ENCODE peak calls at places on chromosomes 3 and 15, in ten cellular contexts. One of them, this sample, is unnamed.

GRCh38 chr3:120274739-120275167 is 10.3 kb downstream of the GPR156 start:
- DNase-seq in A549: peak
- DNase-seq in HepG2: peak
- DNase-seq in transverse colon: no peak
- DNase-seq in stomach: peak
- DNase-seq in esophagus muscularis mucosa: no peak
- DNase-seq in GM12878: no peak
- DNase-seq in H1: no peak
- DNase-seq in upper lobe of left lung: peak
- DNase-seq in tibial nerve: no peak
- DNase-seq in this sample: peak

GRCh38 chr3:8625991-8626390 is 18.6 kb downstream of the SSUH2 start:
- DNase-seq in A549: no peak
- DNase-seq in HepG2: no peak
- DNase-seq in transverse colon: no peak
- DNase-seq in stomach: no peak
- DNase-seq in esophagus muscularis mucosa: no peak
- DNase-seq in GM12878: no peak
- DNase-seq in H1: no peak
- DNase-seq in upper lobe of left lung: no peak
- DNase-seq in tibial nerve: no peak
- DNase-seq in this sample: peak

GRCh38 chr3:74491874-74492273 is 122.6 kb downstream of the CNTN3 start:
- DNase-seq in A549: no peak
- DNase-seq in HepG2: no peak
- DNase-seq in transverse colon: no peak
- DNase-seq in stomach: no peak
- DNase-seq in esophagus muscularis mucosa: no peak
- DNase-seq in GM12878: no peak
- DNase-seq in H1: no peak
- DNase-seq in upper lobe of left lung: no peak
- DNase-seq in tibial nerve: no peak
- DNase-seq in this sample: no peak

GRCh38 chr15:97087337-97087736 is 756.8 kb downstream of the NR2F2 start:
- DNase-seq in A549: no peak
- DNase-seq in HepG2: no peak
- DNase-seq in transverse colon: no peak
- DNase-seq in stomach: no peak
- DNase-seq in esophagus muscularis mucosa: no peak
- DNase-seq in GM12878: no peak
- DNase-seq in H1: no peak
- DNase-seq in upper lobe of left lung: no peak
- DNase-seq in tibial nerve: no peak
- DNase-seq in this sample: no peak

GRCh38 chr15:81485806-81486205 is 111.8 kb upstream of the TMC3 start:
- DNase-seq in A549: no peak
- DNase-seq in HepG2: no peak
- DNase-seq in transverse colon: no peak
- DNase-seq in stomach: no peak
- DNase-seq in esophagus muscularis mucosa: no peak
- DNase-seq in GM12878: no peak
- DNase-seq in H1: no peak
- DNase-seq in upper lobe of left lung: no peak
- DNase-seq in tibial nerve: no peak
- DNase-seq in this sample: no peak

GRCh38 chr3:61650276-61650675 is 88.9 kb downstream of the PTPRG start:
- DNase-seq in A549: no peak
- DNase-seq in HepG2: no peak
- DNase-seq in transverse colon: peak
- DNase-seq in stomach: no peak
- DNase-seq in esophagus muscularis mucosa: no peak
- DNase-seq in GM12878: no peak
- DNase-seq in H1: no peak
- DNase-seq in upper lobe of left lung: no peak
- DNase-seq in tibial nerve: peak
- DNase-seq in this sample: peak

GRCh38 chr15:52143862-52144261 is 31.3 kb upstream of the BCL2L10 start:
- DNase-seq in A549: peak
- DNase-seq in HepG2: peak
- DNase-seq in transverse colon: no peak
- DNase-seq in stomach: no peak
- DNase-seq in esophagus muscularis mucosa: no peak
- DNase-seq in GM12878: no peak
- DNase-seq in H1: no peak
- DNase-seq in upper lobe of left lung: no peak
- DNase-seq in tibial nerve: no peak
- DNase-seq in this sample: no peak

GRCh38 chr3:65400893-65401292 is 637.8 kb downstream of the MAGI1 start:
- DNase-seq in A549: no peak
- DNase-seq in HepG2: no peak
- DNase-seq in transverse colon: no peak
- DNase-seq in stomach: no peak
- DNase-seq in esophagus muscularis mucosa: no peak
- DNase-seq in GM12878: no peak
- DNase-seq in H1: no peak
- DNase-seq in upper lobe of left lung: no peak
- DNase-seq in tibial nerve: no peak
- DNase-seq in this sample: no peak

GRCh38 chr3:142648950-142649349 is 52.8 kb downstream of the PLS1 start:
- DNase-seq in A549: no peak
- DNase-seq in HepG2: no peak
- DNase-seq in transverse colon: no peak
- DNase-seq in stomach: no peak
- DNase-seq in esophagus muscularis mucosa: no peak
- DNase-seq in GM12878: no peak
- DNase-seq in H1: no peak
- DNase-seq in upper lobe of left lung: no peak
- DNase-seq in tibial nerve: no peak
- DNase-seq in this sample: no peak

GRCh38 chr15:81033508-81033907 is 32.8 kb downstream of the TLNRD1 start:
- DNase-seq in A549: no peak
- DNase-seq in HepG2: no peak
- DNase-seq in transverse colon: no peak
- DNase-seq in stomach: no peak
- DNase-seq in esophagus muscularis mucosa: no peak
- DNase-seq in GM12878: no peak
- DNase-seq in H1: no peak
- DNase-seq in upper lobe of left lung: no peak
- DNase-seq in tibial nerve: no peak
- DNase-seq in this sample: no peak

DNA sequence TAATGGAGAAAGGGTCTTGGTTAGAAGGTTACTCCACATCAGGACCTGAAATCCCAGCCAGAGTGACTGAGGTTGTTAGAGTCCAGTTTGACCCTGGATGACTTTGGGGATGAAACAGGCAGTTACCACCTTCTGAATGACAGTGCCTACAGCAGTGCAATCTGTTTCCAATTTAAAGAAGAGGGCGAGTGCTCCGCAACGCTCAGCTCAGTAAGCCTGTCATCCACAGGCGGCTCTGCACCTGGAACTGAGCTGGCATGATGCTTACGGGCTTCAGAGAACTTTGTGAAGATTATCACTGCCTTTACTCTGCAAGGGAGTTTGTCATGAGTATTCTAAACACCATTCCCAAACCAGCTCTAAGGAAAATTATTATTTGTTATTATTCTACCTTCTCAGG is 127.7 kb upstream of the SLC24A5 start:
- DNase-seq in A549: no peak
- DNase-seq in HepG2: no peak
- DNase-seq in transverse colon: no peak
- DNase-seq in stomach: no peak
- DNase-seq in esophagus muscularis mucosa: no peak
- DNase-seq in GM12878: no peak
- DNase-seq in H1: no peak
- DNase-seq in upper lobe of left lung: no peak
- DNase-seq in tibial nerve: no peak
- DNase-seq in this sample: no peak
- TF ChIP-seq EP300 in A549: no peak
- TF ChIP-seq EP300 in HepG2: no peak
- TF ChIP-seq EP300 in transverse colon: no peak
- TF ChIP-seq EP300 in stomach: no peak
- TF ChIP-seq EP300 in esophagus muscularis mucosa: no peak
- TF ChIP-seq EP300 in GM12878: no peak
- TF ChIP-seq EP300 in H1: no peak
- TF ChIP-seq EP300 in upper lobe of left lung: no peak
- TF ChIP-seq EP300 in tibial nerve: no peak
- TF ChIP-seq EP300 in this sample: no peak

DNA sequence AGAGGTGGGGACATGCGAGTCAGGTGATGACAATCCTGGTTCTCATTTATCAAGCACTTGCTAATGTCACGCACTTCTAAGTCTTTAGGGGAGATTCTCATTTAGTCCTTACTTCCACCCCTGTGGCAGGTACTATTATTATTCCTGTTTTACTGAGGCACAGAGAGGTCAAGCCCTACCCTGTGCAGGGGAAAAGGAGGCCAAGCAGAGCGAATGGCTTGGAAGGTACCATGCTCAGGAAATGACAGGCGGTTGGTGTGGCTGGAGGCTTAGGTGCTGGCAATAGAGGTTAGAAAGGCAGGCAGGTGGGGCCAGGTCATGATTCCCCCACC is 268.9 kb downstream of the UACA start:
- DNase-seq in A549: no peak
- DNase-seq in HepG2: no peak
- DNase-seq in transverse colon: no peak
- DNase-seq in stomach: no peak
- DNase-seq in esophagus muscularis mucosa: no peak
- DNase-seq in GM12878: no peak
- DNase-seq in H1: no peak
- DNase-seq in upper lobe of left lung: no peak
- DNase-seq in tibial nerve: no peak
- DNase-seq in this sample: no peak
- H3K4me3 ChIP-seq in A549: peak
- H3K4me3 ChIP-seq in HepG2: no peak
- H3K4me3 ChIP-seq in transverse colon: no peak
- H3K4me3 ChIP-seq in stomach: no peak
- H3K4me3 ChIP-seq in esophagus muscularis mucosa: no peak
- H3K4me3 ChIP-seq in GM12878: no peak
- H3K4me3 ChIP-seq in H1: no peak
- H3K4me3 ChIP-seq in upper lobe of left lung: no peak
- H3K4me3 ChIP-seq in tibial nerve: no peak
- H3K4me3 ChIP-seq in this sample: no peak

GRCh38 chr3:89072671-89073070 is 34.8 kb upstream of the EPHA3 start:
- DNase-seq in A549: no peak
- DNase-seq in HepG2: no peak
- DNase-seq in transverse colon: no peak
- DNase-seq in stomach: no peak
- DNase-seq in esophagus muscularis mucosa: no peak
- DNase-seq in GM12878: no peak
- DNase-seq in H1: no peak
- DNase-seq in upper lobe of left lung: no peak
- DNase-seq in tibial nerve: no peak
- DNase-seq in this sample: no peak
- TF ChIP-seq POLR2A in A549: no peak
- TF ChIP-seq POLR2A in HepG2: no peak
- TF ChIP-seq POLR2A in transverse colon: no peak
- TF ChIP-seq POLR2A in stomach: no peak
- TF ChIP-seq POLR2A in esophagus muscularis mucosa: no peak
- TF ChIP-seq POLR2A in GM12878: no peak
- TF ChIP-seq POLR2A in H1: no peak
- TF ChIP-seq POLR2A in upper lobe of left lung: no peak
- TF ChIP-seq POLR2A in tibial nerve: no peak
- TF ChIP-seq POLR2A in this sample: no peak

DNA sequence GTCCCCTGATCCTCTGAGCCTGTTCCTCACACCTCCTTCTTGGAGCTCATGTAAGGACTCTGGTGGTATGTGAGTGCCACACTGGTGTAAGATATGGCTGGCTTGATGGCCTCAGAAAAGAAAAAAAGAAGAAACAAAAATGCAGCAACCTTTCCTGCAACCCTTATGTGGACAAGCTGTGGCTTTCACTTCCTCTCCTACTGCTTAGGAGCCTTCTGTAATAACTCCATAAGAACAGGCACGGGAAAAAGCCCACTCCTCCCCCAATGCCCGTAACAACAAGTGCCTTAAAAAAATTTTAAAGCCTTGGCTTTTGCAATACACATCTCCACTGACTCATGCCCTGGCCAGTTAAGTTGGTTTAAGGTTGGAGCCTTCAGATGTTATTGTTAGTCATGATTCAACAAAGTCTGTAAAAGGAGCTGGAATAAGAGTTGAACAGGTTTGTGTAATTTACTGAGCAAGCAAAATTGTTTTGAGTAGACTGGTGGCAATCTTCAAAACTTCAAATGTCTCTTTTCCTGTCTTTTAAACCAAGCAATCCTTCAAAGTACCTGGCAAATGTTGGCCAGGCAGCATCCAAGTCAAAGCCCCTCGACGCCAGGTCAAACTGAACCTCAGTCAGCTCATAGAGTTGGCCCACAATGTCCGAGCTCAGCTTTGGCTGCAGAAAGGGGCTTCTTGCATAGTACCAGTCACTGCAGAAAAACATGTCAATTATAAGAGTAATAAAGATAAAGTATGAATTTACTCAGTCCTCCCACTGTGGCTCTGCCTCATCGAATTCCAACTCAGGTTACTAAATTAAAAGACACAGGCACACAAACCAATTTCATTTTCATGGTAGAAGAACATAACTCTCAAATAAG is 22.9 kb downstream of the FYCO1 start:
- DNase-seq in A549: peak
- DNase-seq in HepG2: no peak
- DNase-seq in transverse colon: no peak
- DNase-seq in stomach: no peak
- DNase-seq in esophagus muscularis mucosa: no peak
- DNase-seq in GM12878: no peak
- DNase-seq in H1: no peak
- DNase-seq in upper lobe of left lung: peak
- DNase-seq in tibial nerve: no peak
- DNase-seq in this sample: peak
- TF ChIP-seq EP300 in A549: no peak
- TF ChIP-seq EP300 in HepG2: no peak
- TF ChIP-seq EP300 in transverse colon: no peak
- TF ChIP-seq EP300 in stomach: no peak
- TF ChIP-seq EP300 in esophagus muscularis mucosa: no peak
- TF ChIP-seq EP300 in GM12878: peak
- TF ChIP-seq EP300 in H1: no peak
- TF ChIP-seq EP300 in upper lobe of left lung: no peak
- TF ChIP-seq EP300 in tibial nerve: no peak
- TF ChIP-seq EP300 in this sample: peak

DNA sequence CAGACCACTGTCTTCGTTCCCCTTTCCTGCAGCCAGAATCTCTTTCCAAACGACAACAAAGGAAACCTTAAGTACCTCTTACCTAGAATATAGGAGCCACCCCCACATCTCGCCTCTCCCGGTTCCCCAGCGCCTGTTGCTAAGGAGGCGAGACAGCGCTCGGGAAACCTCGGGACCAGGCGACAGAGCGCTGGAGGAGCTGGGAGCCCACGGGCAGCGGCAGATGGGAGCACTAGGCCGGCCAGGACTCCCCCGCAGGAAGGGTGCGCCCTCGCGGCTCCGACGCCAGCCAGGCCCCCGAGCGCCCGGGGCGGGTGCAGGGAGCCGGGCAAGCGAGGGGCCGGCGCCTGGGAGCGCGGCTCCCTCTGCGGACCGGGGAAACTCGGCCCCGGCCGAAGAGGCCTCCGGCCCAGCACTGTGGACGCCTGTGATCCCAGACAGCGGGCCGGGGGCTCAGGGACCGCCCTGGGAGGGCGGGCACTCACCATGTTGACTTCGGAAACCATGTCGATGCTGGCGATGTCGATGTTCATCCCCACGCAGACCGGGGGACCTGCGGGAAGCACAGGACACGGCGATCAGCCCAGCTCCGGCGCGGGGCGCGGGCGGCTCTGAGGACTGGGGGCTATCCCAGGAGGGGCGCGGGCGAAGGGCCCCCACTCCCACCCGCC is 814 bp downstream of the GABRB3 start:
- DNase-seq in A549: peak
- DNase-seq in HepG2: no peak
- DNase-seq in transverse colon: no peak
- DNase-seq in stomach: no peak
- DNase-seq in esophagus muscularis mucosa: no peak
- DNase-seq in GM12878: no peak
- DNase-seq in H1: no peak
- DNase-seq in upper lobe of left lung: no peak
- DNase-seq in tibial nerve: no peak
- DNase-seq in this sample: no peak
- H3K4me3 ChIP-seq in A549: peak
- H3K4me3 ChIP-seq in HepG2: no peak
- H3K4me3 ChIP-seq in transverse colon: peak
- H3K4me3 ChIP-seq in stomach: peak
- H3K4me3 ChIP-seq in esophagus muscularis mucosa: peak
- H3K4me3 ChIP-seq in GM12878: no peak
- H3K4me3 ChIP-seq in H1: peak
- H3K4me3 ChIP-seq in upper lobe of left lung: peak
- H3K4me3 ChIP-seq in tibial nerve: peak
- H3K4me3 ChIP-seq in this sample: peak

This sample was measured in sigmoid colon.